ENCODE peak calls at places on chromosomes 6 and 20, in four cellular contexts. One of them, this sample, is unnamed.

GRCh38 chr6:163525926-163526325 is 111.4 kb downstream of the QKI start:
- DNase-seq in neural progenitor cell: no peak
- DNase-seq in spleen: no peak
- DNase-seq in psoas muscle: no peak
- DNase-seq in this sample: no peak

GRCh38 chr6:2853766-2854393 is 12.2 kb upstream of the SERPINB1 start:
- DNase-seq in spleen: no peak
- DNase-seq in psoas muscle: peak; percentile 62
- DNase-seq in neural progenitor cell: peak; percentile 31
- DNase-seq in this sample: peak; percentile 64

GRCh38 chr6:169427856-169428255 is 174.2 kb upstream of the THBS2 start:
- DNase-seq in spleen: no peak
- DNase-seq in neural progenitor cell: peak; percentile 47
- DNase-seq in psoas muscle: no peak
- DNase-seq in this sample: peak; percentile 34

GRCh38 chr6:167402195-167402686 is 77.4 kb downstream of the TTLL2 start:
- DNase-seq in neural progenitor cell: no peak
- DNase-seq in psoas muscle: no peak
- DNase-seq in spleen: peak; percentile 59
- DNase-seq in this sample: no peak

GRCh38 chr6:73503027-73503772 is 17.6 kb downstream of the EEF1A1 start:
- DNase-seq in psoas muscle: no peak
- DNase-seq in neural progenitor cell: no peak
- DNase-seq in spleen: no peak
- DNase-seq in this sample: no peak

GRCh38 chr6:21494505-21494904 is 99.0 kb upstream of the SOX4 start:
- DNase-seq in spleen: no peak
- DNase-seq in neural progenitor cell: no peak
- DNase-seq in psoas muscle: no peak
- DNase-seq in this sample: no peak

GRCh38 chr6:24949020-24949569 is 13.3 kb upstream of the RIPOR2 start:
- DNase-seq in neural progenitor cell: no peak
- DNase-seq in psoas muscle: no peak
- DNase-seq in spleen: no peak
- DNase-seq in this sample: no peak

GRCh38 chr6:38631186-38631783 is 8.4 kb downstream of the BTBD9 start:
- DNase-seq in neural progenitor cell: no peak
- DNase-seq in psoas muscle: no peak
- DNase-seq in spleen: no peak
- DNase-seq in this sample: no peak

GRCh38 chr6:7424967-7425807 is 35.6 kb downstream of the RIOK1 start:
- DNase-seq in spleen: no peak
- DNase-seq in neural progenitor cell: no peak
- DNase-seq in psoas muscle: no peak
- DNase-seq in this sample: no peak

GRCh38 chr6:19472850-19473249 is 364.3 kb upstream of the ID4 start:
- DNase-seq in spleen: no peak
- DNase-seq in neural progenitor cell: peak; percentile 15
- DNase-seq in psoas muscle: no peak
- DNase-seq in this sample: no peak

GRCh38 chr6:111589366-111589765 is 16.3 kb downstream of the TRAF3IP2 start:
- DNase-seq in spleen: no peak
- DNase-seq in psoas muscle: peak; percentile 69
- DNase-seq in neural progenitor cell: no peak
- DNase-seq in this sample: no peak

GRCh38 chr20:4999788-5000187 is 1.5 kb downstream of the SLC23A2 start:
- DNase-seq in psoas muscle: no peak
- DNase-seq in neural progenitor cell: no peak
- DNase-seq in spleen: no peak
- DNase-seq in this sample: no peak

GRCh38 chr6:89035252-89036106 is 45.1 kb upstream of the PNRC1 start:
- DNase-seq in spleen: no peak
- DNase-seq in neural progenitor cell: no peak
- DNase-seq in psoas muscle: peak; percentile 92
- DNase-seq in this sample: peak; percentile 50

GRCh38 chr20:3163099-3164042 is 3.7 kb upstream of the FASTKD5 start:
- DNase-seq in psoas muscle: no peak
- DNase-seq in spleen: no peak
- DNase-seq in neural progenitor cell: no peak
- DNase-seq in this sample: no peak

GRCh38 chr6:166435574-166435973 is 52.8 kb upstream of the MPC1 start:
- DNase-seq in neural progenitor cell: no peak
- DNase-seq in spleen: no peak
- DNase-seq in psoas muscle: no peak
- DNase-seq in this sample: peak; percentile 60

GRCh38 chr6:15515226-15515625 is 147.6 kb downstream of the DTNBP1 start:
- DNase-seq in neural progenitor cell: no peak
- DNase-seq in psoas muscle: no peak
- DNase-seq in spleen: peak; percentile 63
- DNase-seq in this sample: no peak

GRCh38 chr6:15511248-15512125 is 151.3 kb downstream of the DTNBP1 start:
- DNase-seq in neural progenitor cell: no peak
- DNase-seq in psoas muscle: peak; percentile 82
- DNase-seq in spleen: peak; percentile 57
- DNase-seq in this sample: no peak

GRCh38 chr6:15513801-15514711 is 148.8 kb downstream of the DTNBP1 start:
- DNase-seq in neural progenitor cell: no peak
- DNase-seq in psoas muscle: no peak
- DNase-seq in spleen: peak; percentile 67
- DNase-seq in this sample: no peak

GRCh38 chr6:15512126-15512525 is 150.7 kb downstream of the DTNBP1 start:
- DNase-seq in psoas muscle: no peak
- DNase-seq in neural progenitor cell: peak; percentile 50
- DNase-seq in spleen: peak; percentile 58
- DNase-seq in this sample: no peak

GRCh38 chr6:15513131-15513771 is 149.6 kb downstream of the DTNBP1 start:
- DNase-seq in spleen: peak; percentile 73
- DNase-seq in neural progenitor cell: no peak
- DNase-seq in psoas muscle: no peak
- DNase-seq in this sample: no peak
- H3K27ac ChIP-seq in spleen: peak overlapping the region; percentile 30
- H3K27ac ChIP-seq in neural progenitor cell: no peak overlapping the region
- H3K27ac ChIP-seq in psoas muscle: no peak overlapping the region
- H3K27ac ChIP-seq in this sample: no peak overlapping the region

DNA sequence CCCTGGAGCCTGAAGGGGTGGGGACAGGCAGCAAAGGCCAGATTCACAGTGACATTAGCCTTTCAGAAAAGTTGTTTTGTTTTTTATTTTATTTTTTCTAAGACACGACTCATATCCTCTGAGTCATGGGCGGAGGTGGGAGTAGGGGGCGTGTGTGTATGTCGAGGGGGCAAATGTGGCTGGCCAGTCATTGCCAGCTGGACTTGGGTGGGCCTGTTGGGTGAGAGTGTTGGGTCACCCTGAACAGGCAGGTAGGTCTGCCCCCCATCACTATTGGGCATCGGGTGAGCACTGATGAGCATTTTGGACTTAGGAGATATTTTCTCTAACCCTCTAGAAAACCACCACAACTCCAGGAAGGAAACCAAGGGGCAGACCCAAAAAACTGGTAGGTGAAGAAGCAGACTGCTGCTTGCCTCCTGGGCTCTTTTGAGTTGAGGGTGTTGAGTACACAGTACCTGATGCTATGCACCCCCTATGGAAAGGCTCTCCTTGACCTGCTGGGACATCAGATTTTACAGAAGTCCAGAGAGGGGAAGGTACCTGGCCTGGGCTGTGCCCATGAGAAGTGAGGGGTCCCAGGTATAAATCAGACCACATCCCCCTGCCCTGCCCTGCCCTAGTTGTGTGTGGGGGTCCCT is 5.6 kb downstream of the SMIM29 start:
- DNase-seq in neural progenitor cell: no peak
- DNase-seq in psoas muscle: no peak
- DNase-seq in spleen: no peak
- DNase-seq in this sample: no peak
- H3K4me1 ChIP-seq in neural progenitor cell: peaks cover 31% of the 10 kb centered on the region
- H3K4me1 ChIP-seq in psoas muscle: peaks cover 32% of the 10 kb centered on the region
- H3K4me1 ChIP-seq in spleen: peaks cover 60% of the 10 kb centered on the region
- H3K4me1 ChIP-seq in this sample: peaks cover 26% of the 10 kb centered on the region

DNA sequence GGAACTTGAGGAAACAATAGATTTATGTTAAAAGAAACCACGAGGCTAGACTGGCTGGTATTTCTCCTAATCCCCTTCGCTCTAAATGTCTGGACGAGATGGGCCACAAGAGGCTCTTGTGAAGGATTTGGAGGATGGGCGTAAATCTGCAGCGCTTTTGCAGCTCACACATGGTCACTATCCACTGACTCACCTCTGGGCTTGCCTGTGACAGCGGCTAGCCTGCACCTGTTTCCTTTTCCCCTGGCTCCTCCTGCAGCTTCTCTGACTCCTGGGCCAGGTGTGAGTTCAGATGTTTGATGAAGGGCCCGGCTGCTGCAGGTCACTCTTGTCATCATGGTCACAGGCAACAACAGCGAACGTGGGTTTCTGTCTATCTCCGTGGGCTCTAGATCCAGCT is 629.4 kb downstream of the CBLN4 start:
- DNase-seq in spleen: no peak
- DNase-seq in psoas muscle: no peak
- DNase-seq in neural progenitor cell: no peak
- DNase-seq in this sample: no peak
- H3K27me3 ChIP-seq in spleen: no peaks in the 10 kb centered on the region
- H3K27me3 ChIP-seq in psoas muscle: no peaks in the 10 kb centered on the region
- H3K27me3 ChIP-seq in neural progenitor cell: no peaks in the 10 kb centered on the region
- H3K27me3 ChIP-seq in this sample: no peaks in the 10 kb centered on the region

DNA sequence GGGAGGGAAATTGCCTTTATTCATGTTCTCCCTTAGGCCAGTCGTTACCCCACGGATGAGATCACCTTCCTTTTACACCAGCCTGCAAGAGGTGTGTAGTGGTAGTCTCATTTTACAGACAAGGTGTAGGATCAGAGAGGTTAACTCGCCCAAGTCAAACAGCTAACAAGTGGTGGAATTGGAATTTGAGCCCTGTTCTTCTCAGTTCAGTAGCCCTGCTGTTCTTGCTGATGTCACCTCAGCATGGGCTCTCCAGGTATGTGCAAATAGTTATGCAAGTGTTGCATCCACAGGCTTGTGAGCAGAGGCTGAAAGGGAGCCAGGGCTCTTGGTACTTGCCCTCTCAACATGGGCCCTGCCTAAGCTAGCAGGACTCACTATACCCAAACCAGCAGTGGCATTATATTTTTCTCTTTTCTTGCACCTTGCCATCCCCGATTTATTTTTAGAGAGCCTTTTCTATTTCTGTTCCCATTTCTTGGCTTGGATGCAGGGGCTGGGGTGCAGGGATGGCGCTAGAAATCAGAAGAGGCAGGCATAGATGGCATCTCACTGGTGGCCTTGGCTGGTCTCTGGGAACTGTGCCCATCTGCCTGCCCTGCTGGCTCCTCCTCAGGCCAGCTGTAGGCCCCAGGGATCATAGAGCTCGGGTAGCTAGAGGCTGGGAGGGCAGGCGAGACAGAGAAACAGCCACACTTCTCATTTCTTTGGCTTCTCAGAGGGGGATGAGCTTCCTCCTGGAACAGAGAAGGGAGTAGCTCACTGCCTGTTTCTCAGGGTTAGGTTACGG is 18.2 kb downstream of the PPARD start:
- DNase-seq in psoas muscle: peak; percentile 62
- DNase-seq in neural progenitor cell: no peak
- DNase-seq in spleen: no peak
- DNase-seq in this sample: no peak
- H3K27ac ChIP-seq in psoas muscle: peak overlapping the region; percentile 87
- H3K27ac ChIP-seq in neural progenitor cell: peak overlapping the region; percentile 60
- H3K27ac ChIP-seq in spleen: no peak overlapping the region
- H3K27ac ChIP-seq in this sample: no peak overlapping the region

GRCh38 chr6:82330171-82330804 is 33.3 kb upstream of the TPBG start:
- DNase-seq in spleen: no peak
- DNase-seq in neural progenitor cell: no peak
- DNase-seq in psoas muscle: no peak
- DNase-seq in this sample: no peak
- H3K4me1 ChIP-seq in spleen: no peaks in the 10 kb centered on the region
- H3K4me1 ChIP-seq in neural progenitor cell: peaks cover 6% of the 10 kb centered on the region
- H3K4me1 ChIP-seq in psoas muscle: no peaks in the 10 kb centered on the region
- H3K4me1 ChIP-seq in this sample: no peaks in the 10 kb centered on the region

DNA sequence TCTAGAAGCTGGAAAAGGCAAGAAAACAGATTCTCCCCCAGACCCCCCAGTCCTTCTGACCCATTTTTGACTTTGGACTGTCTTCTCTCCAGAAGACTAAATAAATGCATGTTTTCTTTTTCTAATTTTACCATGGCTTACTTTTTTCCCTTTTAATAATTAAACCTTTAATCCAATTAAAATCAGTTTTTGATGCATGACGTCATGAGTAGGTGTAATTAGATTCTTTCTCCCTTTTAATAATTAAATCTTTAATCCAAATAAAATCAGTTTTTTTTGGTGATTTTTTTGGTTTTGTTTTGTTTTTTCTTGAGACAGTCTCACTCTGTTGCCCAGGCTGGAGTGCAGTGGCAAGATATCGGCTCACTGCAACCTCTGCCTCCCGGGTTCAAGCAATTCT is 13.2 kb upstream of the NCOA5 start:
- DNase-seq in spleen: no peak
- DNase-seq in neural progenitor cell: no peak
- DNase-seq in psoas muscle: no peak
- DNase-seq in this sample: no peak
- H3K27me3 ChIP-seq in spleen: peaks cover 33% of the 10 kb centered on the region
- H3K27me3 ChIP-seq in neural progenitor cell: peaks cover 66% of the 10 kb centered on the region
- H3K27me3 ChIP-seq in psoas muscle: peaks cover 65% of the 10 kb centered on the region
- H3K27me3 ChIP-seq in this sample: peaks cover 17% of the 10 kb centered on the region